ENCODE peak calls at places on chromosomes 16 and 17, in ten cellular contexts. P is NCI-H2081 treated with DMSO at 0.1 percent for 48 hours; L is Calu3; J is ovary; S is NCI-H1105; E is fibroblast of pulmonary artery; V is hypothalamus; D is T-helper 1 cell; K is activated CD4-positive, alpha-beta T cell treated with anti-CD3 and anti-CD28 coated beads, Interleukin-2, amount 10 ng/mL, durations not matched to agents 7 days and 5 days; B is foreskin melanocyte. M is an unnamed sample.

GRCh38 chr17:9071921-9072503 is 50.7 kb downstream of the NTN1 start:
- DNase-seq in P (no peak), L (no peak), J (no peak), S (no peak), E (no peak), V (no peak), D (no peak), K (no peak), B (no peak), M (no peak)

GRCh38 chr17:60091109-60091508 is 12.4 kb upstream of the HEATR6 start:
- DNase-seq in P (no peak), L (no peak), J (no peak), S (no peak), E (no peak), V (no peak), D (no peak), K (no peak), B (no peak), M (no peak)

GRCh38 chr17:57913576-57914273 is 41.5 kb downstream of the CUEDC1 start:
- DNase-seq in P (no peak), L (no peak), J (no peak), S (no peak), E (no peak), V (peak), D (no peak), K (no peak), B (no peak), M (no peak)

GRCh38 chr17:55063857-55064485 is 95.4 kb downstream of the STXBP4 start:
- DNase-seq in P (no peak), L (no peak), J (no peak), S (no peak), E (no peak), V (no peak), D (no peak), K (no peak), B (no peak), M (no peak)

GRCh38 chr17:73363788-73364522 is 52.2 kb upstream of the CDC42EP4 start:
- DNase-seq in P (no peak), L (no peak), J (no peak), S (no peak), E (no peak), V (no peak), D (no peak), K (no peak), B (no peak), M (no peak)

GRCh38 chr16:86354641-86355040 is 155.7 kb upstream of the FOXF1 start:
- DNase-seq in P (no peak), L (no peak), J (no peak), S (no peak), E (peak), V (no peak), D (no peak), K (no peak), B (no peak), M (no peak)

GRCh38 chr16:69033550-69033949 is 71.9 kb upstream of the HAS3 start:
- DNase-seq in P (no peak), L (no peak), J (no peak), S (no peak), E (no peak), V (no peak), D (no peak), K (no peak), B (no peak), M (peak)

GRCh38 chr16:85111184-85111583 is 1.1 kb downstream of the CIBAR2 start:
- DNase-seq in P (no peak), L (no peak), J (no peak), S (no peak), E (no peak), V (no peak), D (no peak), K (no peak), B (no peak), M (no peak)

GRCh38 chr16:23948949-23949392 is 113.2 kb downstream of the PRKCB start:
- DNase-seq in P (no peak), L (no peak), J (no peak), S (peak), E (no peak), V (no peak), D (peak), K (peak), B (no peak), M (no peak)

GRCh38 chr16:68000450-68000849 is 1.2 kb upstream of the DPEP2 start:
- DNase-seq in P (no peak), L (no peak), J (no peak), S (no peak), E (peak), V (no peak), D (no peak), K (no peak), B (no peak), M (no peak)

GRCh38 chr17:79243603-79243990 is 169.0 kb downstream of the ENGASE start:
- DNase-seq in P (no peak), L (no peak), J (no peak), S (no peak), E (no peak), V (no peak), D (no peak), K (no peak), B (no peak), M (no peak)

GRCh38 chr17:81049973-81050551 is 15.1 kb downstream of the BAIAP2 start:
- DNase-seq in P (no peak), L (peak), J (no peak), S (no peak), E (no peak), V (peak), D (no peak), K (no peak), B (no peak), M (peak)

GRCh38 chr16:85650864-85651811 is 37.6 kb downstream of the GINS2 start:
- DNase-seq in P (no peak), L (no peak), J (peak), S (no peak), E (no peak), V (peak), D (no peak), K (no peak), B (no peak), M (peak)

GRCh38 chr17:27572665-27573064 is 58.3 kb upstream of the LGALS9 start:
- DNase-seq in P (no peak), L (no peak), J (no peak), S (no peak), E (no peak), V (no peak), D (no peak), K (no peak), B (no peak), M (no peak)

GRCh38 chr17:21279582-21279981 is 4.9 kb upstream of the MAP2K3 start:
- DNase-seq in P (no peak), L (no peak), J (no peak), S (no peak), E (no peak), V (no peak), D (no peak), K (no peak), B (no peak), M (no peak)

GRCh38 chr16:17467923-17468540 is 2.7 kb downstream of the XYLT1 start:
- DNase-seq in P (no peak), L (peak), J (peak), S (peak), E (peak), V (peak), D (no peak), K (peak), B (peak), M (peak)

GRCh38 chr17:2705263-2705662 is 6.3 kb downstream of the CLUH start:
- DNase-seq in P (no peak), L (no peak), J (peak), S (no peak), E (peak), V (no peak), D (no peak), K (no peak), B (no peak), M (no peak)

GRCh38 chr17:77516902-77517301 is 376.1 kb downstream of the SEC14L1 start:
- DNase-seq in P (no peak), L (no peak), J (no peak), S (no peak), E (peak), V (no peak), D (no peak), K (no peak), B (no peak), M (no peak)

GRCh38 chr17:10069301-10069700 is 129.1 kb downstream of the GAS7 start:
- DNase-seq in P (no peak), L (no peak), J (peak), S (no peak), E (no peak), V (no peak), D (no peak), K (no peak), B (no peak), M (peak)

GRCh38 chr16:53933407-53933806 is 229.5 kb downstream of the FTO start:
- DNase-seq in P (no peak), L (no peak), J (no peak), S (no peak), E (no peak), V (no peak), D (no peak), K (no peak), B (no peak), M (no peak)

GRCh38 chr17:35774499-35774898 is 13.8 kb downstream of the C17orf50 start:
- DNase-seq in P (no peak), L (no peak), J (no peak), S (no peak), E (peak), V (peak), D (no peak), K (no peak), B (no peak), M (peak)

GRCh38 chr17:61015966-61016365 is 338.3 kb downstream of the BCAS3 start:
- DNase-seq in P (no peak), L (no peak), J (no peak), S (no peak), E (no peak), V (no peak), D (no peak), K (no peak), B (no peak), M (no peak)

GRCh38 chr17:67491009-67491677 is 114.1 kb downstream of the PITPNC1 start:
- DNase-seq in P (no peak), L (peak), J (peak), S (no peak), E (peak), V (peak), D (no peak), K (no peak), B (peak), M (peak)

GRCh38 chr16:35447010-35447558 is 1987.7 kb downstream of the TP53TG3F start:
- DNase-seq in P (no peak), L (no peak), J (no peak), S (no peak), E (no peak), V (no peak), D (no peak), K (no peak), B (no peak), M (no peak)

GRCh38 chr17:74566132-74566753 is 1.1 kb downstream of the CD300H start:
- DNase-seq in P (no peak), L (peak), J (no peak), S (no peak), E (peak), V (no peak), D (no peak), K (peak), B (no peak), M (no peak)

GRCh38 chr16:47358816-47359215 is 102.0 kb downstream of the ITFG1 start:
- DNase-seq in P (no peak), L (no peak), J (no peak), S (no peak), E (no peak), V (no peak), D (no peak), K (no peak), B (no peak), M (no peak)

GRCh38 chr16:83689385-83689831 is 118.4 kb upstream of the HSBP1 start:
- DNase-seq in P (no peak), L (peak), J (no peak), S (no peak), E (peak), V (no peak), D (no peak), K (no peak), B (peak), M (peak)

GRCh38 chr17:33014751-33015150 is 23.1 kb downstream of the SPACA3 start:
- DNase-seq in P (no peak), L (peak), J (no peak), S (no peak), E (no peak), V (no peak), D (no peak), K (no peak), B (no peak), M (no peak)

GRCh38 chr17:37054894-37055293 is 106.1 kb downstream of the AATF start:
- DNase-seq in P (no peak), L (no peak), J (no peak), S (no peak), E (no peak), V (no peak), D (no peak), K (no peak), B (no peak), M (no peak)

GRCh38 chr16:81650982-81651562 is 128.0 kb upstream of the PLCG2 start:
- DNase-seq in P (no peak), L (no peak), J (peak), S (peak), E (peak), V (no peak), D (no peak), K (no peak), B (no peak), M (peak)

GRCh38 chr16:35221482-35222185 is 1762.2 kb downstream of the TP53TG3F start:
- DNase-seq in P (no peak), L (no peak), J (no peak), S (no peak), E (no peak), V (no peak), D (no peak), K (no peak), B (no peak), M (no peak)

M was measured in heart right ventricle.